ENCODE peak calls at places on chromosomes 11 and 22, in six cellular contexts. V is HCT116, D is endothelial cell of umbilical vein, P is hepatocyte, N is neural progenitor cell, U is HepG2. C is an unnamed sample.

GRCh38 chr11:44997566-44997965 is 46.9 kb upstream of the TP53I11 start:
- DNase-seq in P (no peak), N (no peak), D (no peak), V (no peak), U (no peak), C (peak; percentile 69)

GRCh38 chr11:133181066-133181465 is 351.2 kb downstream of the OPCML start:
- DNase-seq in P (no peak), N (no peak), V (no peak), D (no peak), U (no peak), C (no peak)

GRCh38 chr11:103450241-103450640 is 341.0 kb downstream of the DYNC2H1 start:
- DNase-seq in D (no peak), N (no peak), V (no peak), P (no peak), U (no peak), C (no peak)

GRCh38 chr22:30970356-30970746 is 1.3 kb downstream of the TUG1 start:
- DNase-seq in N (no peak), U (no peak), D (no peak), V (no peak), P (no peak), C (no peak)

GRCh38 chr11:102225689-102226562 is 91.4 kb upstream of the BIRC3 start:
- DNase-seq in U (peak; percentile 28), P (peak; percentile 19), V (no peak), N (no peak), D (peak; percentile 87), C (no peak)

GRCh38 chr11:37525336-37525735 is 927.3 kb upstream of the RAG2 start:
- DNase-seq in D (no peak), N (no peak), V (no peak), U (no peak), P (no peak), C (no peak)

GRCh38 chr11:11789735-11790369 is 51.9 kb upstream of the USP47 start:
- DNase-seq in N (peak; percentile 38), D (peak; percentile 16), U (no peak), V (no peak), P (peak; percentile 59), C (peak; percentile 22)

GRCh38 chr11:7905549-7905948 is 25.5 kb downstream of the OR10A6 start:
- DNase-seq in D (no peak), U (no peak), N (no peak), P (no peak), V (no peak), C (no peak)

GRCh38 chr11:62994775-62995174 is 10.0 kb upstream of the SLC22A6 start:
- DNase-seq in V (no peak), N (no peak), D (no peak), P (no peak), U (no peak), C (no peak)

GRCh38 chr11:19739872-19740271 is 27.2 kb downstream of the NAV2 start:
- DNase-seq in U (peak; percentile 13), N (peak; percentile 66), D (peak; percentile 35), P (peak; percentile 39), V (no peak), C (peak; percentile 13)

GRCh38 chr11:18615628-18616392 is 16.2 kb downstream of the MISFA start:
- DNase-seq in N (no peak), U (no peak), V (no peak), D (no peak), P (no peak), C (no peak)

GRCh38 chr11:8096575-8096974 is 15.6 kb downstream of the TUB start:
- DNase-seq in D (no peak), N (no peak), P (no peak), U (no peak), V (no peak), C (no peak)

GRCh38 chr11:59611570-59612565 is 3.7 kb downstream of the OSBP start:
- DNase-seq in V (no peak), N (no peak), U (peak; percentile 52), D (peak; percentile 7), P (peak; percentile 18), C (no peak)

GRCh38 chr11:69486056-69486772 is 4.8 kb downstream of the LINC01488 start:
- DNase-seq in N (no peak), U (no peak), D (no peak), V (no peak), P (no peak), C (no peak)

GRCh38 chr22:31897842-31898241 is 46.5 kb upstream of the YWHAH start:
- DNase-seq in N (no peak), V (no peak), D (peak; percentile 15), P (no peak), U (no peak), C (no peak)

GRCh38 chr22:20957691-20958440 is 9.2 kb upstream of the AIFM3 start:
- DNase-seq in N (peak; percentile 65), V (no peak), U (no peak), P (peak; percentile 71), D (no peak), C (peak; percentile 46)

GRCh38 chr11:125886997-125887372 is 483 bp upstream of the HYLS1 start:
- DNase-seq in N (no peak), V (no peak), U (no peak), D (no peak), P (no peak), C (no peak)

GRCh38 chr11:45374632-45375031 is 88.5 kb upstream of the SYT13 start:
- DNase-seq in D (peak; percentile 32), U (no peak), V (no peak), N (no peak), P (no peak), C (no peak)

GRCh38 chr11:67022961-67023956 is at the start of gene SYT12:
- DNase-seq in P (peak; percentile 28), D (no peak), V (no peak), N (peak; percentile 65), U (no peak), C (peak; percentile 16)

GRCh38 chr22:41290262-41291221 is 4.6 kb upstream of the RANGAP1 start:
- DNase-seq in D (peak; percentile 80), V (no peak), P (no peak), N (peak; percentile 52), U (peak; percentile 64), C (no peak)
- H3K27ac ChIP-seq in D (peak overlapping the region; percentile 98), V (peak overlapping the region; percentile 42), P (peak overlapping the region; percentile 97), N (peak overlapping the region; percentile 87), U (peak overlapping the region; percentile 60), C (no peak overlapping the region)

GRCh38 chr11:111459506-111460270 is 52.5 kb downstream of the BTG4 start:
- DNase-seq in N (no peak), D (no peak), U (peak; percentile 37), P (no peak), V (no peak), C (peak; percentile 51)
- TF ChIP-seq CTCF in N (no peak), D (no peak), U (peak; percentile 9), P (no peak), V (no peak), C (no peak)

DNA sequence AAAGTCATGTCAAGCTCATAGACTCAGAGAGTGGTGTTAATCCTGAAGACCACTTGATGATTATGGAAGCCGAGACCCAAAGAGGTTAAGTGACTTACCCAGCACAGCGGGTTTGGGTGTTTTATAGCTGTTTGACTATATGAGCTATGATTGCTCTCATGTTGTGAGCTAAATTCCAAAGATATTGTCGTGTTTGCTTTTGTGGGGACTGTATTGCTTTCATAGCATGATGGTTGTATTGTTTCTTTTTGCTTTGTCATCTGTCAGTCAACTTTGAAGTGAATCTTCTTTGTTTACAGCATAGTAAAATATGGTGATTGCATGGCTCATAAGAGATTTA is 23.7 kb downstream of the NF2 start:
- DNase-seq in V (no peak), U (no peak), D (no peak), P (no peak), N (no peak), C (no peak)
- H3K27ac ChIP-seq in V (no peak overlapping the region), U (no peak overlapping the region), D (no peak overlapping the region), P (no peak overlapping the region), N (no peak overlapping the region), C (no peak overlapping the region)

DNA sequence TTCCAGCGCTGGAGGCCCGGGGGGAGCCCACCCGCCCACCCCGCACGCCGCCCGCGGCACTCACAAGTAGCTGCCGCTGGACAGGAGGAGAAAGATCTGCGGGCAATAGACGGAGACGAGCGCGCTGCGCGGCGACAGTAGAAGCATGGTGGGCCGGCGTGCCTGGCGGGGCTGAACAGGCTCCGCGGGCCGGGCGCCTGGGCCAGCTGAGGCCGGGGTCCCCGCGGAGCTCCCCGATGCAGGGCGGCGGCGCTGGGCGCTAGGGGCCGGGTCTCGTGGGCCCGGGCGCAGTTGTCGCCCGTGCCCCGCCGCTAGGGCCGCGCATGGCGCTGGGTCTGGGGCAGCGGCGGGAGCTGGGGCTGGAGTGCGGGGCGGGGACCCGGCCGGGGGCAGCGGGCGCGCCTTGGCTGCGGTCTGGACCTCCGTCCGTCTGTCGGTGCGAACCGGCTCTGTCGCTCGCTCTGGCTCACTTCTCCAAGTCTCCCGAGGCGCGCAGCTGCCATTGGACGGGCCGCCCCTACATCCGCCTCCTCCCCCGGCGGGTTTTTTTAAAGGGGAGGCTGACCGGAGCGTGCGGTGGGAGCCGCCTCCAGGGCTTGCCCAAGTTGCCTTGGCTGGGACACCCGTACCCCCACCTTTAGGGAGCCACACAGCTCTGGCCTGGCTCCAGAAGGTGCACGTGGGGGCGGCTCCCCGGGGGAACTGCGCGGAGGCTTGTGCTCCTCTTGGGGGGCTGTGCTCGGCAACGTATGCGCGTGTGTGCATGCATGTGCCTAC is 4.7 kb downstream of the WNT7B start:
- DNase-seq in V (no peak), N (peak; percentile 59), P (no peak), D (no peak), U (no peak), C (no peak)
- TF ChIP-seq CTCF in V (no peak), N (no peak), P (no peak), D (no peak), U (no peak), C (peak; percentile 13)

C was measured in WERI-Rb-1.